ENCODE peak calls at places on chromosome 21, in nine cellular contexts. F, K, W, L, C, O, R, P and M are unnamed samples.

GRCh38 chr21:20443558-20444155 is 554.6 kb upstream of the NCAM2 start:
- DNase-seq in P (no peak), R (peak; percentile 56), W (no peak), C (no peak), F (no peak), K (no peak), O (no peak), L (no peak), M (peak; percentile 47)

GRCh38 chr21:37531402-37532042 is 164.9 kb downstream of the DYRK1A start:
- DNase-seq in K (no peak), W (peak; percentile 80), P (no peak), R (peak; percentile 9), C (no peak), L (no peak), O (no peak), F (no peak), M (no peak)

GRCh38 chr21:34926784-34927548 is 122.1 kb downstream of the RUNX1 start:
- DNase-seq in F (peak; percentile 44), C (no peak), W (no peak), K (no peak), P (no peak), R (no peak), L (peak; percentile 26), O (no peak), M (no peak)

GRCh38 chr21:24290151-24290833 is 1317.0 kb downstream of the MRPL39 start:
- DNase-seq in O (peak; percentile 9), R (no peak), C (peak; percentile 4), L (no peak), P (no peak), W (no peak), F (no peak), K (no peak), M (no peak)

GRCh38 chr21:21907271-21907670 is 909.1 kb downstream of the NCAM2 start:
- DNase-seq in R (no peak), L (peak; percentile 43), F (no peak), C (no peak), P (no peak), O (no peak), K (no peak), W (no peak), M (no peak)

GRCh38 chr21:21860888-21861287 is 862.7 kb downstream of the NCAM2 start:
- DNase-seq in L (no peak), P (no peak), R (no peak), F (peak; percentile 40), C (no peak), K (no peak), O (no peak), W (no peak), M (no peak)

GRCh38 chr21:14602418-14602987 is 56.4 kb upstream of the SAMSN1 start:
- DNase-seq in F (no peak), K (no peak), R (no peak), L (no peak), C (no peak), O (no peak), P (no peak), W (no peak), M (no peak)

GRCh38 chr21:44436958-44437357 is 18.4 kb upstream of the LRRC3 start:
- DNase-seq in O (no peak), R (no peak), F (no peak), W (peak; percentile 40), C (no peak), P (peak; percentile 23), K (no peak), L (no peak), M (peak; percentile 37)

GRCh38 chr21:39080366-39080765 is 102.9 kb downstream of the PSMG1 start:
- DNase-seq in P (no peak), O (no peak), F (no peak), K (no peak), R (no peak), L (no peak), W (no peak), C (no peak), M (no peak)

GRCh38 chr21:41817228-41817627 is 50.4 kb upstream of the RIPK4 start:
- DNase-seq in F (peak; percentile 83), W (peak; percentile 60), P (peak; percentile 57), R (peak; percentile 71), L (peak; percentile 72), O (no peak), K (no peak), C (no peak), M (peak; percentile 82)
- TF ChIP-seq CTCF in F (peak; percentile 81), W (peak; percentile 40), P (peak; percentile 76), R (peak; percentile 82), L (no peak), O (no peak), K (peak; percentile 56), C (no peak), M (peak; percentile 83)

GRCh38 chr21:17446737-17447136 is 66.1 kb upstream of the CXADR start:
- DNase-seq in O (no peak), P (no peak), F (no peak), W (no peak), C (no peak), L (no peak), K (no peak), R (no peak), M (no peak)
- H3K27ac ChIP-seq in O (no peak overlapping the region), P (no peak overlapping the region), F (no peak overlapping the region), W (no peak overlapping the region), C (no peak overlapping the region), L (no peak overlapping the region), K (no peak overlapping the region), R (no peak overlapping the region), M (no peak overlapping the region)

DNA sequence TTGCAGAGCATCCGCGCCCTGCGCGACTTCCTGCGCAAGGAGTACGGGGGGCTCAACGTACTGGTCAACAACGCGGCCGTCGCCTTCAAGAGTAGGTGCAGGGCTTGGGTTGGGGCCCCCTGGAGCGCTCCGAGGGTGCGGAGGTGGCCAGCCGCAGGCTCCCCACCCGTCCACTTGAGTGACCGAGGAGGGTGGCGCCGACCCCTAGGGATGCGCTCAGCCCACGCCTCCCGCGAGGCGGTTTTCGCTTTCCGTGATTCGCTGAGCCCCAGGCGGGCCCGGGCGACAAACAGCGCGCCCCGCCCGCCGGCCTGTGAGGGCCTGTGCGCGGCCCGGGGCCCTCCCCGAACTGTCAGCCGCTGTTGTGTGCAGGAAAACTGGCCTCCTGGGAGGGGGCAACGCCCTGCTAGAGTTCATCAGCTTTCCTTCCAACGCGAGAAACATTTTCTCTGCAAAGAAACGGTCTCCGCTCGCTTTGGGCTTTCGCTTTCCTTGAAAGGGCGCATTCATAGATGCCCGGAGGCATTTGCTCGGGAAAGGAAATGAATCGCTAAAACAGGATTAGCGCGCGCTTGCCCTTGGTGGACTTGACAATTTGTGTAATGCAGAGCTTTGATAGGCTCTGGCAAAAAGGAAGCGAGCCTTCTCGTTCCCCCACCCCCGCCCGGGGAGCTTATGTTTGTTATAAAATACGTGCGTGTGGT is 664 bp downstream of the CBR3 start:
- DNase-seq in K (peak; percentile 86), W (peak; percentile 86), R (peak; percentile 66), O (peak; percentile 39), C (peak; percentile 37), L (peak; percentile 71), F (peak; percentile 83), P (peak; percentile 62), M (peak; percentile 78)
- H3K27me3 ChIP-seq in K (no peaks in the 10 kb centered on the region), W (no peaks in the 10 kb centered on the region), R (peaks cover 91% of the 10 kb centered on the region), O (no peaks in the 10 kb centered on the region), C (no peaks in the 10 kb centered on the region), L (no peaks in the 10 kb centered on the region), F (no peaks in the 10 kb centered on the region), P (peaks cover 5% of the 10 kb centered on the region), M (peaks cover 67% of the 10 kb centered on the region)

DNA sequence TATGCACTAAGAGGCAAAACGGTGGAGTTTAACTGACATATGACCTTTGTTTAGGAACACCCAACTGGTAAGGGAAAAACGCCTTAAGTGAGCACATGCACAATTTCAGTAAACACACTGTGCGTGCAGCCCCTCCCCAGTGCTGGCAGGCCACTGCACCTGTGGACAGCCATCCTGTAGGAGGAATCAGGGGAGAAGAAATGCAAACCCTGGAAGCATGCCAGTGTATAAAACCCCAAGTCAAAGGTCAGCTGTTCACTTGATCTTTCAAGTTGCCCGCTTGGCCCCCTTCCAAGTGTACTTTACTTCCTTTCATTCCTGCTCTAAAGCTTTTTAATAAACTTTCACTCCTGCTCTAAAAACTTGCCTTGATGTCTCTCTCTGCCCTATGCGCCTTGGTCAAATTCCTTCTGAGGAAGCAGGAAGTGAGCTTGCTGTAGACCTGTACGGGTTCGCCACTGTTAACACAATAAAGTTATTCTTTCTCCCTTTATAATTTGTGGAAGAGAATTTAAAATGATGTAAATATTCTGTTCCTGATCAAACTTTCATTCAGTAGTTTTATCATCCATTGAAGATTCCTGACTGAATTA is 31.8 kb downstream of the USP25 start:
- DNase-seq in P (no peak), K (no peak), R (no peak), O (no peak), F (no peak), C (no peak), W (no peak), L (no peak), M (no peak)
- TF ChIP-seq CTCF in P (no peak), K (no peak), R (no peak), O (no peak), F (no peak), C (no peak), W (no peak), L (no peak), M (no peak)

GRCh38 chr21:33662046-33662445 is 19.7 kb downstream of the ITSN1 start:
- DNase-seq in P (no peak), O (no peak), F (no peak), R (no peak), L (no peak), W (no peak), C (no peak), K (no peak), M (no peak)
- H3K27ac ChIP-seq in P (no peak overlapping the region), O (no peak overlapping the region), F (no peak overlapping the region), R (no peak overlapping the region), L (no peak overlapping the region), W (no peak overlapping the region), C (no peak overlapping the region), K (no peak overlapping the region), M (no peak overlapping the region)

GRCh38 chr21:42786884-42787283 is 92.5 kb downstream of the WDR4 start:
- DNase-seq in C (no peak), K (no peak), P (no peak), F (no peak), O (no peak), R (no peak), L (no peak), W (no peak), M (no peak)

GRCh38 chr21:42794551-42794950 is 84.8 kb downstream of the WDR4 start:
- DNase-seq in C (no peak), P (no peak), W (no peak), F (no peak), R (no peak), L (no peak), K (no peak), O (no peak), M (peak; percentile 76)

GRCh38 chr21:42793774-42794173 is 85.6 kb downstream of the WDR4 start:
- DNase-seq in K (no peak), W (no peak), R (no peak), O (no peak), L (no peak), C (no peak), F (no peak), P (no peak), M (peak; percentile 70)

GRCh38 chr21:42787613-42788012 is 91.7 kb downstream of the WDR4 start:
- DNase-seq in R (no peak), K (no peak), P (no peak), L (no peak), W (no peak), C (no peak), O (no peak), F (no peak), M (no peak)

DNA sequence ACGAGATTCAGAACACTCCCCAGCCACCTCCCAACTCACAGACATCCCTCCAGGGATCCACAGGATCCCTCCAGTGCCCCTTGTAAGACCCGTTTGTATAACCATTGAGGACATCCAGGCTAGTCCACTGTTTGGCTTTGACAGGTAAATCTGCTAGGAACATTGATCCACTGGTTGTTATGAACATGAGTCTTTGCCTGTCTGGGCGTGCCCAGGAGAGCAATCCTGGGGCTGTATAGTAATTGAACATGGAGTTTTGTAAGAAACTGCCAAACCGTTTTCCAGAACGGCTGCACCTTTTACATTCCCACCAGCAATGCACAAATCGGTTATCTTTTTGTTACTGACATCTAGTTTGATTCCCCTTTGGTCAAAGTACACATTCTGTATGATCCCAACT is 88.8 kb downstream of the WDR4 start:
- DNase-seq in W (no peak), P (no peak), F (no peak), L (no peak), R (no peak), C (no peak), K (no peak), O (no peak), M (no peak)
- H3K27me3 ChIP-seq in W (no peaks in the 10 kb centered on the region), P (no peaks in the 10 kb centered on the region), F (peaks cover 29% of the 10 kb centered on the region), L (no peaks in the 10 kb centered on the region), R (no peaks in the 10 kb centered on the region), C (no peaks in the 10 kb centered on the region), K (no peaks in the 10 kb centered on the region), O (no peaks in the 10 kb centered on the region), M (no peaks in the 10 kb centered on the region)